ENCODE peak calls at places on chromosomes 3 and 15, in four cellular contexts. One of them, this sample, is unnamed.

GRCh38 chr3:172586447-172586846 is 63.2 kb upstream of the TNFSF10 start:
- DNase-seq in AG09319: no peak
- DNase-seq in neural crest cell: no peak
- DNase-seq in endothelial cell: no peak
- DNase-seq in this sample: no peak

GRCh38 chr3:109176726-109177125 is 40.2 kb downstream of the C3orf85 start:
- DNase-seq in AG09319: no peak
- DNase-seq in neural crest cell: no peak
- DNase-seq in endothelial cell: no peak
- DNase-seq in this sample: no peak

GRCh38 chr15:75785771-75786563 is 57.3 kb upstream of the UBE2Q2 start:
- DNase-seq in AG09319: no peak
- DNase-seq in neural crest cell: peak; percentile 50
- DNase-seq in endothelial cell: peak; percentile 46
- DNase-seq in this sample: peak; percentile 51

GRCh38 chr3:196735751-196736150 is 3.9 kb upstream of the PAK2 start:
- DNase-seq in AG09319: no peak
- DNase-seq in neural crest cell: no peak
- DNase-seq in endothelial cell: no peak
- DNase-seq in this sample: no peak

GRCh38 chr3:44326035-44326434 is 12.5 kb upstream of the TCAIM start:
- DNase-seq in AG09319: no peak
- DNase-seq in neural crest cell: no peak
- DNase-seq in endothelial cell: no peak
- DNase-seq in this sample: no peak

GRCh38 chr3:146550743-146551510 is 6.5 kb upstream of the PLSCR1 start:
- DNase-seq in AG09319: no peak
- DNase-seq in neural crest cell: no peak
- DNase-seq in endothelial cell: no peak
- DNase-seq in this sample: no peak

GRCh38 chr3:12399226-12399625 is 85.1 kb upstream of the TSEN2 start:
- DNase-seq in AG09319: no peak
- DNase-seq in neural crest cell: no peak
- DNase-seq in endothelial cell: no peak
- DNase-seq in this sample: no peak

GRCh38 chr3:37315669-37316068 is 141.3 kb upstream of the LRRFIP2 start:
- DNase-seq in AG09319: no peak
- DNase-seq in neural crest cell: no peak
- DNase-seq in endothelial cell: no peak
- DNase-seq in this sample: no peak

GRCh38 chr3:71398157-71398836 is 185.2 kb downstream of the FOXP1 start:
- DNase-seq in AG09319: no peak
- DNase-seq in neural crest cell: no peak
- DNase-seq in endothelial cell: no peak
- DNase-seq in this sample: no peak

GRCh38 chr15:89836255-89837133 is 21.8 kb upstream of the ANPEP start:
- DNase-seq in AG09319: peak; percentile 83
- DNase-seq in neural crest cell: no peak
- DNase-seq in endothelial cell: no peak
- DNase-seq in this sample: no peak

GRCh38 chr3:184361932-184362667 is 590 bp downstream of the POLR2H start:
- DNase-seq in AG09319: no peak
- DNase-seq in neural crest cell: peak; percentile 36
- DNase-seq in endothelial cell: peak; percentile 44
- DNase-seq in this sample: peak; percentile 63

DNA sequence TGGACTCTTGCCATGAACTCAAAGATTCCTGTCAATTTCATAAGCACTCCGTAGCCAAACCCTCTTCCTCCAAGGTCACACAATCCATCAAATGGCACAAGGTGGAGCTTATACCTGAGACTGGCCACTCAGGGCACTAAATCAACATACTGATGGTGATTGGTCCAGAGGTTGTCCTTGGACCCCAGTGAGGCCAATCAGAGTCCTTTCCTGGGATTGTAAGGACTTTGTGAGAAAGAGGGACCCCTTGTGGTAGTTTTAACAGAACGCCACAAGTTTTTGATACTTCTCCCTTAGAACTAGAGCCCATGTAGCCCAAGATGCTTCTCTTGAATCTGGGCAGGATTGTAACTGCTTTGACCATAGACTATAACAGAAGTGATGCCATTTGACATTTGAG is 44.4 kb upstream of the LARS2 start:
- DNase-seq in AG09319: no peak
- DNase-seq in neural crest cell: no peak
- DNase-seq in endothelial cell: no peak
- DNase-seq in this sample: no peak
- TF ChIP-seq CTCF in AG09319: no peak
- TF ChIP-seq CTCF in neural crest cell: no peak
- TF ChIP-seq CTCF in endothelial cell: no peak
- TF ChIP-seq CTCF in this sample: no peak

GRCh38 chr3:55720614-55721013 is 233.5 kb upstream of the WNT5A start:
- DNase-seq in AG09319: peak; percentile 34
- DNase-seq in neural crest cell: no peak
- DNase-seq in endothelial cell: no peak
- DNase-seq in this sample: no peak
- TF ChIP-seq CTCF in AG09319: peak; percentile 32
- TF ChIP-seq CTCF in neural crest cell: no peak
- TF ChIP-seq CTCF in endothelial cell: no peak
- TF ChIP-seq CTCF in this sample: peak; percentile 15

GRCh38 chr15:60733196-60733595 is 254.3 kb upstream of the ICE2 start:
- DNase-seq in AG09319: no peak
- DNase-seq in neural crest cell: no peak
- DNase-seq in endothelial cell: no peak
- DNase-seq in this sample: no peak

GRCh38 chr15:60734846-60735245 is 255.9 kb upstream of the ICE2 start:
- DNase-seq in AG09319: no peak
- DNase-seq in neural crest cell: no peak
- DNase-seq in endothelial cell: no peak
- DNase-seq in this sample: no peak

GRCh38 chr15:60735559-60736047 is 256.7 kb upstream of the ICE2 start:
- DNase-seq in AG09319: no peak
- DNase-seq in neural crest cell: no peak
- DNase-seq in endothelial cell: no peak
- DNase-seq in this sample: no peak

GRCh38 chr15:60729850-60730458 is 251.0 kb upstream of the ICE2 start:
- DNase-seq in AG09319: no peak
- DNase-seq in neural crest cell: no peak
- DNase-seq in endothelial cell: no peak
- DNase-seq in this sample: no peak

GRCh38 chr15:60731583-60732130 is 252.7 kb upstream of the ICE2 start:
- DNase-seq in AG09319: no peak
- DNase-seq in neural crest cell: no peak
- DNase-seq in endothelial cell: no peak
- DNase-seq in this sample: no peak
- TF ChIP-seq CTCF in AG09319: no peak
- TF ChIP-seq CTCF in neural crest cell: no peak
- TF ChIP-seq CTCF in endothelial cell: no peak
- TF ChIP-seq CTCF in this sample: no peak

DNA sequence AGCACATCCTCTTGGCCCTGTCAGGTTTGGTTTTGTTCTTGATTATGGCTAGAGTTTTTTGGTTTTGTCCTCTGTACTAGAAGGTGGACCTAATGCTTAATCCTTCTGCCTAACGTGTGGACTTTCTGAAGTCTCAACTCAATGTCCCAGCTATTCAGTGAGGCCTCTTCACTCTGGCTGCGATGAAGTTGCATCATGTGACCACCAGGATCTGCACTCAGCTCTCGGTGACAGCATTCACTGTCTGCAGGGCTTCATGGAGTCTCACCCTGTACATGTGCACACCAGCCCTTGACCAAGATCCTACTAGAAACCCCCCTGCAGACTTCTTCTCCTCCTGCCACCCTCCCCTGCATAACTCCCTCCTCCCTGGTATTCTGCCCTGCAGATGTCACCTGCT is 38.7 kb upstream of the HRH1 start:
- DNase-seq in AG09319: no peak
- DNase-seq in neural crest cell: no peak
- DNase-seq in endothelial cell: no peak
- DNase-seq in this sample: no peak
- TF ChIP-seq CTCF in AG09319: no peak
- TF ChIP-seq CTCF in neural crest cell: no peak
- TF ChIP-seq CTCF in endothelial cell: no peak
- TF ChIP-seq CTCF in this sample: no peak

DNA sequence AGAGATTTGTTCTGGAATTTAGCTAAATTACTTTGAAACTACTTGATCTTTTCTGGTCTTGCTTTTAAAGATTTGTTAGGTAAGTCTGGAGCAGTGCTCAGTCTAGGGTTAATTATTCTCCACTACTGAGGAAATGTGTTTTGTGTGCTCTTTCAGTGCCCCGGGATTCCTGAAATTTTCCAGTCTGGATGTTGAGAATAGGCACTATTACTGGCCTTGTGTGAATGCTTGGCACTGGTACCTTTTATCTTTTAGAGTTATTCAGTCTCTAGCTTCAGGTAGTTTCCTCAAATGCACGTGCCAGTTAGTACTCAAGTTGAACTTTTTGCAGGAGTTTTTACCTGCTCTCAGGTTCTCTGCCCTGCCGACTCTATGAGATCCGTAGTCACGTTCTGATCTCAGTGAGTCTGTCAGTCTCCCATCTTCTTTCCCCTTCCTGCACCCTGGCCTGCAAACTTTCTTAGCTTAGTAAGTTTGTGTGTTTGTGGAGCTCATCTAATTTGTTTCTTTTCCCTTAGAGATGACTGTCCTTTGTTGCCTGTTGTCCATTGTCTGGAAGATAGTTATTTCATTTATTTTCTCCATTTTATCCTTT is 39.5 kb downstream of the TCF12 start:
- DNase-seq in AG09319: no peak
- DNase-seq in neural crest cell: no peak
- DNase-seq in endothelial cell: no peak
- DNase-seq in this sample: no peak
- TF ChIP-seq CTCF in AG09319: no peak
- TF ChIP-seq CTCF in neural crest cell: no peak
- TF ChIP-seq CTCF in endothelial cell: no peak
- TF ChIP-seq CTCF in this sample: no peak

GRCh38 chr15:99963976-99964375 is 230.7 kb upstream of the LYSMD4 start:
- DNase-seq in AG09319: no peak
- DNase-seq in neural crest cell: no peak
- DNase-seq in endothelial cell: no peak
- DNase-seq in this sample: no peak

GRCh38 chr15:99958426-99959097 is 225.3 kb upstream of the LYSMD4 start:
- DNase-seq in AG09319: no peak
- DNase-seq in neural crest cell: no peak
- DNase-seq in endothelial cell: no peak
- DNase-seq in this sample: no peak

GRCh38 chr15:99963096-99963825 is 230.0 kb upstream of the LYSMD4 start:
- DNase-seq in AG09319: no peak
- DNase-seq in neural crest cell: no peak
- DNase-seq in endothelial cell: no peak
- DNase-seq in this sample: no peak

GRCh38 chr15:99962006-99962561 is 228.8 kb upstream of the LYSMD4 start:
- DNase-seq in AG09319: no peak
- DNase-seq in neural crest cell: no peak
- DNase-seq in endothelial cell: no peak
- DNase-seq in this sample: no peak

DNA sequence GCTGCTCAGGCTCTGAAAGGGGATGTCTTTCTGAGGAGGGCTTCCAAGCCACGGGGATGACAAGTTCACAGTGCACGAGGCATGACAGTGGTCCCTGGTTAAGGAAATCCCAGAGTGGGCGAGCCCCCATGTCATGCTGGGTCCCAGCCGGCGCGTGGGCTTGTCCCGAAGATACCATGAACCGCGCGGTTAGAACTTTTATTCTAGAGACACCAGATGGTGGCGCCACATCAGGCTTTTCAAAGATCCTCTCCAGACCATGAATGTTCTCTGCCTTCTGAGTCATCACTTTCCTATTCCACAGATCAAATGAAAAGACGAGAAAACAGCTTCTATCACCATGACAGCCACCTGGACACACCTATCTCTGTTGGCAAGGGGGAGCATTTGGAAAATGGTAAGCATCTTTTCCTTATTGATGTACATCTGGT is 227.8 kb upstream of the LYSMD4 start:
- DNase-seq in AG09319: no peak
- DNase-seq in neural crest cell: no peak
- DNase-seq in endothelial cell: peak; percentile 59
- DNase-seq in this sample: no peak
- TF ChIP-seq CTCF in AG09319: no peak
- TF ChIP-seq CTCF in neural crest cell: peak; percentile 51
- TF ChIP-seq CTCF in endothelial cell: peak; percentile 44
- TF ChIP-seq CTCF in this sample: no peak

GRCh38 chr3:186368717-186369116 is 6.7 kb upstream of the DGKG start:
- DNase-seq in AG09319: no peak
- DNase-seq in neural crest cell: no peak
- DNase-seq in endothelial cell: no peak
- DNase-seq in this sample: no peak
- TF ChIP-seq CTCF in AG09319: no peak
- TF ChIP-seq CTCF in neural crest cell: no peak
- TF ChIP-seq CTCF in endothelial cell: no peak
- TF ChIP-seq CTCF in this sample: no peak

DNA sequence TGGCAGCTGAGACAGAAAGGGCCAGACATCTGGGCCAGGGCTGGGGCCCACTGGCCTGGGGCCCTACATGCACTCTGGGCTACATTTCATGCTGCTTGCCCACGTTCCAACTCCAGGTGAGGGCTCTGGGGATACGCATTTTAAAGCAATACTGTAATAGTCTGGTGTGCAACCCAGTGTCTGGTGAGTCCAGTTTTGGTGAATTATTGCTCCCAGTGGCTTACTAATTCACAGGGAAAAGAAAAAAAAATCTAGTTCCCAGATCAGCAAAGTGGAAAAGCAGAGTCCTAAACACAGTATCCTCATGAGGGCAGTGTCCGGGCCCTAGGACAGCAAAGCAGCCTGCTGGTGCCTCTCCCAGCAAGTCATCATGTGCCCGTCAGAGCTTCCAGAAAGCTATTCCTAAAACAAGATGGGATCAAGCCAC is 82.4 kb downstream of the CCNL1 start:
- DNase-seq in AG09319: no peak
- DNase-seq in neural crest cell: no peak
- DNase-seq in endothelial cell: no peak
- DNase-seq in this sample: peak; percentile 10
- TF ChIP-seq CTCF in AG09319: peak; percentile 40
- TF ChIP-seq CTCF in neural crest cell: no peak
- TF ChIP-seq CTCF in endothelial cell: no peak
- TF ChIP-seq CTCF in this sample: no peak

GRCh38 chr3:24834442-24834841 is 339.8 kb upstream of the THRB start:
- DNase-seq in AG09319: no peak
- DNase-seq in neural crest cell: no peak
- DNase-seq in endothelial cell: no peak
- DNase-seq in this sample: no peak

GRCh38 chr3:24829632-24830229 is 335.1 kb upstream of the THRB start:
- DNase-seq in AG09319: no peak
- DNase-seq in neural crest cell: peak; percentile 24
- DNase-seq in endothelial cell: peak; percentile 28
- DNase-seq in this sample: peak; percentile 39

GRCh38 chr3:24832878-24833277 is 338.2 kb upstream of the THRB start:
- DNase-seq in AG09319: no peak
- DNase-seq in neural crest cell: no peak
- DNase-seq in endothelial cell: no peak
- DNase-seq in this sample: no peak

GRCh38 chr3:24830230-24831152 is 335.8 kb upstream of the THRB start:
- DNase-seq in AG09319: no peak
- DNase-seq in neural crest cell: peak; percentile 19
- DNase-seq in endothelial cell: peak; percentile 15
- DNase-seq in this sample: peak; percentile 69

GRCh38 chr3:24829011-24829581 is 334.4 kb upstream of the THRB start:
- DNase-seq in AG09319: no peak
- DNase-seq in neural crest cell: peak; percentile 54
- DNase-seq in endothelial cell: peak; percentile 58
- DNase-seq in this sample: peak; percentile 84
- TF ChIP-seq CTCF in AG09319: no peak
- TF ChIP-seq CTCF in neural crest cell: no peak
- TF ChIP-seq CTCF in endothelial cell: no peak
- TF ChIP-seq CTCF in this sample: no peak

This sample was measured in nephron progenitor cell.